ENCODE peak calls at places on chromosomes 1 and 21, in four cellular contexts. One of them, this sample, is unnamed.

GRCh38 chr1:114330451-114330983 is 176.8 kb upstream of the SYT6 start:
- DNase-seq in HCT116: no peak
- DNase-seq in left ventricle myocardium inferior: no peak
- DNase-seq in HFF-Myc: no peak
- DNase-seq in this sample: no peak

GRCh38 chr1:5877001-5877400 is 115.2 kb downstream of the NPHP4 start:
- DNase-seq in HFF-Myc: no peak
- DNase-seq in left ventricle myocardium inferior: no peak
- DNase-seq in HCT116: no peak
- DNase-seq in this sample: no peak

GRCh38 chr21:39866093-39866492 is 1.1 kb upstream of the PCP4 start:
- DNase-seq in HCT116: no peak
- DNase-seq in HFF-Myc: no peak
- DNase-seq in left ventricle myocardium inferior: no peak
- DNase-seq in this sample: no peak

GRCh38 chr1:94608142-94608851 is 66.7 kb upstream of the F3 start:
- DNase-seq in left ventricle myocardium inferior: no peak
- DNase-seq in HFF-Myc: no peak
- DNase-seq in HCT116: no peak
- DNase-seq in this sample: no peak

GRCh38 chr1:81805537-81806431 is 5.0 kb downstream of the ADGRL2 start:
- DNase-seq in left ventricle myocardium inferior: no peak
- DNase-seq in HCT116: no peak
- DNase-seq in HFF-Myc: no peak
- DNase-seq in this sample: no peak

GRCh38 chr1:61116421-61116820 is 34.1 kb downstream of the NFIA start:
- DNase-seq in HCT116: no peak
- DNase-seq in left ventricle myocardium inferior: no peak
- DNase-seq in HFF-Myc: no peak
- DNase-seq in this sample: no peak

GRCh38 chr1:236864211-236864610 is 69.1 kb downstream of the MTR start:
- DNase-seq in HFF-Myc: no peak
- DNase-seq in HCT116: no peak
- DNase-seq in left ventricle myocardium inferior: no peak
- DNase-seq in this sample: no peak

GRCh38 chr1:209190591-209191241 is 392.8 kb upstream of the CAMK1G start:
- DNase-seq in left ventricle myocardium inferior: no peak
- DNase-seq in HCT116: peak
- DNase-seq in HFF-Myc: peak
- DNase-seq in this sample: no peak

GRCh38 chr1:235781807-235782206 is 84.9 kb downstream of the LYST start:
- DNase-seq in left ventricle myocardium inferior: no peak
- DNase-seq in HCT116: no peak
- DNase-seq in HFF-Myc: no peak
- DNase-seq in this sample: no peak

GRCh38 chr1:117631761-117632160 is 25.9 kb downstream of the TENT5C start:
- DNase-seq in HCT116: no peak
- DNase-seq in left ventricle myocardium inferior: no peak
- DNase-seq in HFF-Myc: no peak
- DNase-seq in this sample: no peak

GRCh38 chr1:98045211-98046030 is 124.6 kb upstream of the DPYD start:
- DNase-seq in left ventricle myocardium inferior: no peak
- DNase-seq in HCT116: no peak
- DNase-seq in HFF-Myc: no peak
- DNase-seq in this sample: no peak

GRCh38 chr1:46465981-46466476 is 23.6 kb upstream of the DMBX1 start:
- DNase-seq in HCT116: no peak
- DNase-seq in HFF-Myc: no peak
- DNase-seq in left ventricle myocardium inferior: no peak
- DNase-seq in this sample: no peak

GRCh38 chr1:2105781-2106524 is 55.7 kb downstream of the PRKCZ start:
- DNase-seq in left ventricle myocardium inferior: no peak
- DNase-seq in HCT116: no peak
- DNase-seq in HFF-Myc: no peak
- DNase-seq in this sample: no peak

GRCh38 chr1:215273838-215274516 is 191.4 kb downstream of the KCNK2 start:
- DNase-seq in HCT116: peak
- DNase-seq in HFF-Myc: peak
- DNase-seq in left ventricle myocardium inferior: no peak
- DNase-seq in this sample: no peak

GRCh38 chr1:3668585-3669300 is 16.4 kb downstream of the TP73 start:
- DNase-seq in HCT116: peak
- DNase-seq in HFF-Myc: no peak
- DNase-seq in left ventricle myocardium inferior: peak
- DNase-seq in this sample: peak

GRCh38 chr1:5933676-5934057 is 58.6 kb downstream of the NPHP4 start:
- DNase-seq in HFF-Myc: no peak
- DNase-seq in HCT116: no peak
- DNase-seq in left ventricle myocardium inferior: no peak
- DNase-seq in this sample: no peak

GRCh38 chr1:194118086-194118485 is 931.7 kb upstream of the B3GALT2 start:
- DNase-seq in HCT116: no peak
- DNase-seq in HFF-Myc: no peak
- DNase-seq in left ventricle myocardium inferior: no peak
- DNase-seq in this sample: no peak

GRCh38 chr1:47972864-47973437 is 24.2 kb downstream of the TRABD2B start:
- DNase-seq in HFF-Myc: no peak
- DNase-seq in left ventricle myocardium inferior: no peak
- DNase-seq in HCT116: no peak
- DNase-seq in this sample: no peak

GRCh38 chr1:147834810-147835209 is 67.8 kb upstream of the GJA8 start:
- DNase-seq in HCT116: no peak
- DNase-seq in left ventricle myocardium inferior: no peak
- DNase-seq in HFF-Myc: no peak
- DNase-seq in this sample: no peak

GRCh38 chr21:36877741-36878140 is 88.7 kb downstream of the HLCS start:
- DNase-seq in HFF-Myc: no peak
- DNase-seq in HCT116: no peak
- DNase-seq in left ventricle myocardium inferior: no peak
- DNase-seq in this sample: no peak

GRCh38 chr1:184156521-184157395 is 105.2 kb downstream of the TSEN15 start:
- DNase-seq in HFF-Myc: no peak
- DNase-seq in HCT116: no peak
- DNase-seq in left ventricle myocardium inferior: no peak
- DNase-seq in this sample: no peak